ENCODE peak calls at places on chromosome 1, in ten cellular contexts. T, B, J, U, R, D, Y, I, G and C are unnamed samples.

GRCh38 chr1:184267747-184268146 is 119.1 kb upstream of the C1orf21 start:
- DNase-seq in J (no peak), T (no peak), U (no peak), I (no peak), Y (no peak), D (no peak), G (no peak), R (no peak), B (no peak), C (no peak)

GRCh38 chr1:21149430-21149861 is 27.3 kb downstream of the EIF4G3 start:
- DNase-seq in D (peak; percentile 3), R (no peak), I (no peak), G (no peak), J (peak; percentile 24), T (peak; percentile 59), B (peak; percentile 72), U (no peak), Y (peak; percentile 42), C (peak; percentile 56)

GRCh38 chr1:208858738-208859137 is 614.6 kb upstream of the PLXNA2 start:
- DNase-seq in D (no peak), J (no peak), T (no peak), G (no peak), R (no peak), B (no peak), Y (no peak), I (no peak), U (no peak), C (no peak)

GRCh38 chr1:205920861-205921558 is 22.2 kb downstream of the SLC26A9 start:
- DNase-seq in G (no peak), T (no peak), D (no peak), J (no peak), U (no peak), I (peak; percentile 72), Y (no peak), R (no peak), B (no peak), C (peak; percentile 31)

GRCh38 chr1:175861641-175862367 is 118.4 kb upstream of the TNR start:
- DNase-seq in G (no peak), D (no peak), B (no peak), T (no peak), R (no peak), Y (no peak), U (no peak), I (no peak), J (no peak), C (no peak)

GRCh38 chr1:162566870-162567269 is 5.3 kb downstream of the UAP1 start:
- DNase-seq in B (no peak), R (no peak), I (no peak), J (no peak), T (no peak), D (no peak), G (no peak), Y (no peak), U (no peak), C (no peak)

GRCh38 chr1:35506960-35507901 is 50.0 kb downstream of the KIAA0319L start:
- DNase-seq in U (no peak), J (no peak), Y (no peak), I (no peak), B (no peak), D (no peak), T (no peak), G (no peak), R (no peak), C (no peak)

GRCh38 chr1:37403166-37403565 is 71.2 kb upstream of the ZC3H12A start:
- DNase-seq in B (no peak), I (peak; percentile 43), D (no peak), U (no peak), G (no peak), R (no peak), Y (no peak), T (no peak), J (no peak), C (peak; percentile 15)

GRCh38 chr1:21048462-21048861 is 128.2 kb downstream of the EIF4G3 start:
- DNase-seq in I (no peak), J (no peak), D (no peak), G (no peak), R (no peak), B (no peak), T (no peak), U (no peak), Y (no peak), C (no peak)

GRCh38 chr1:227949954-227950734 is 2.4 kb upstream of the WNT9A start:
- DNase-seq in I (peak; percentile 61), G (no peak), B (no peak), Y (peak; percentile 3), U (peak; percentile 10), J (no peak), T (no peak), R (no peak), D (no peak), C (no peak)

GRCh38 chr1:228985661-228986060 is 250.4 kb downstream of the RHOU start:
- DNase-seq in G (no peak), T (no peak), U (no peak), I (no peak), B (no peak), J (no peak), D (no peak), Y (no peak), R (no peak), C (no peak)

GRCh38 chr1:208919371-208919770 is 664.1 kb upstream of the CAMK1G start:
- DNase-seq in J (no peak), I (no peak), G (no peak), Y (peak; percentile 24), U (no peak), T (no peak), D (no peak), R (peak; percentile 0), B (peak; percentile 32), C (peak; percentile 33)

GRCh38 chr1:26127235-26128163 is 15.9 kb downstream of the PDIK1L start:
- DNase-seq in U (no peak), B (no peak), I (no peak), G (no peak), J (no peak), Y (no peak), R (no peak), T (no peak), D (no peak), C (no peak)

GRCh38 chr1:232793944-232794343 is 11.3 kb upstream of the MAP10 start:
- DNase-seq in Y (peak; percentile 40), J (peak; percentile 10), B (peak; percentile 71), R (peak; percentile 40), U (no peak), G (no peak), D (no peak), I (no peak), T (no peak), C (peak; percentile 79)

GRCh38 chr1:147201276-147201675 is 23.9 kb downstream of the FMO5 start:
- DNase-seq in I (no peak), Y (no peak), R (no peak), U (no peak), T (no peak), D (no peak), B (no peak), J (no peak), G (no peak), C (no peak)

GRCh38 chr1:21311016-21311415 is 20.8 kb upstream of the ECE1 start:
- DNase-seq in B (no peak), J (peak; percentile 55), R (no peak), Y (no peak), G (no peak), D (no peak), U (peak; percentile 86), I (no peak), T (no peak), C (no peak)

GRCh38 chr1:28898267-28898955 is 16.0 kb upstream of the EPB41 start:
- DNase-seq in I (peak; percentile 79), B (no peak), G (no peak), R (no peak), Y (no peak), D (no peak), U (no peak), T (no peak), J (no peak), C (no peak)

GRCh38 chr1:22652881-22653316 is at the start of gene C1QB:
- DNase-seq in T (no peak), U (peak; percentile 70), I (no peak), G (no peak), D (no peak), Y (no peak), J (no peak), B (no peak), R (no peak), C (no peak)

GRCh38 chr1:5915587-5916571 is 76.3 kb downstream of the NPHP4 start:
- DNase-seq in T (peak; percentile 47), I (no peak), U (no peak), R (peak; percentile 6), D (no peak), B (peak; percentile 42), Y (peak; percentile 85), J (no peak), G (no peak), C (peak; percentile 52)

GRCh38 chr1:77540501-77541161 is 141.8 kb downstream of the ZZZ3 start:
- DNase-seq in I (no peak), G (no peak), Y (no peak), D (no peak), T (no peak), R (no peak), B (peak; percentile 80), J (no peak), U (no peak), C (no peak)

GRCh38 chr1:7224644-7225043 is 439.4 kb downstream of the CAMTA1 start:
- DNase-seq in I (no peak), Y (no peak), J (no peak), R (no peak), T (no peak), G (no peak), U (no peak), B (no peak), D (no peak), C (peak; percentile 90)